ENCODE peak calls at places on chromosomes 13 and 19, in four cellular contexts. One of them, this sample, is unnamed.

GRCh38 chr19:30173593-30174356 is 198.4 kb upstream of the ZNF536 start:
- DNase-seq in Peyer's patch: no peak
- DNase-seq in A673: no peak
- DNase-seq in neural crest cell: no peak
- DNase-seq in this sample: no peak

GRCh38 chr13:51134763-51135365 is 23.8 kb upstream of the C13orf42 start:
- DNase-seq in Peyer's patch: no peak
- DNase-seq in A673: no peak
- DNase-seq in neural crest cell: no peak
- DNase-seq in this sample: no peak

GRCh38 chr13:19586904-19587634 is 25.7 kb upstream of the TPTE2 start:
- DNase-seq in neural crest cell: no peak
- DNase-seq in Peyer's patch: peak
- DNase-seq in A673: peak
- DNase-seq in this sample: peak

GRCh38 chr13:66556306-66556705 is 673.8 kb downstream of the PCDH9 start:
- DNase-seq in Peyer's patch: no peak
- DNase-seq in neural crest cell: no peak
- DNase-seq in A673: no peak
- DNase-seq in this sample: peak

GRCh38 chr19:49680473-49681351 is 3.6 kb downstream of the PRMT1 start:
- DNase-seq in neural crest cell: peak
- DNase-seq in Peyer's patch: peak
- DNase-seq in A673: peak
- DNase-seq in this sample: peak

GRCh38 chr13:112907286-112907685 is 61.7 kb upstream of the MCF2L start:
- DNase-seq in neural crest cell: no peak
- DNase-seq in A673: no peak
- DNase-seq in Peyer's patch: no peak
- DNase-seq in this sample: no peak

GRCh38 chr19:49042177-49042576 is 1.5 kb upstream of the CGB5 start:
- DNase-seq in Peyer's patch: no peak
- DNase-seq in neural crest cell: no peak
- DNase-seq in A673: no peak
- DNase-seq in this sample: peak

GRCh38 chr19:57583521-57584416 is at the start of gene ZIK1:
- DNase-seq in A673: peak
- DNase-seq in neural crest cell: peak
- DNase-seq in Peyer's patch: peak
- DNase-seq in this sample: peak

GRCh38 chr19:39167461-39168257 is 29.1 kb upstream of the NCCRP1 start:
- DNase-seq in neural crest cell: no peak
- DNase-seq in A673: no peak
- DNase-seq in Peyer's patch: no peak
- DNase-seq in this sample: no peak

GRCh38 chr13:94318418-94318817 is 161.1 kb downstream of the DCT start:
- DNase-seq in neural crest cell: no peak
- DNase-seq in Peyer's patch: no peak
- DNase-seq in A673: no peak
- DNase-seq in this sample: peak

GRCh38 chr13:59715591-59715990 is 448.1 kb downstream of the DIAPH3 start:
- DNase-seq in Peyer's patch: no peak
- DNase-seq in A673: no peak
- DNase-seq in neural crest cell: no peak
- DNase-seq in this sample: no peak

GRCh38 chr19:49856574-49857021 is 5.6 kb downstream of the PTOV1 start:
- DNase-seq in Peyer's patch: no peak
- DNase-seq in neural crest cell: no peak
- DNase-seq in A673: no peak
- DNase-seq in this sample: no peak

GRCh38 chr13:90867336-90867683 is 480.2 kb upstream of the MIR17HG start:
- DNase-seq in A673: peak
- DNase-seq in neural crest cell: peak
- DNase-seq in Peyer's patch: peak
- DNase-seq in this sample: peak

GRCh38 chr19:38441660-38442348 is 8.3 kb downstream of the RYR1 start:
- DNase-seq in A673: no peak
- DNase-seq in neural crest cell: no peak
- DNase-seq in Peyer's patch: no peak
- DNase-seq in this sample: no peak

GRCh38 chr13:102401305-102401704 is 543 bp downstream of the FGF14 start:
- DNase-seq in Peyer's patch: no peak
- DNase-seq in A673: no peak
- DNase-seq in neural crest cell: no peak
- DNase-seq in this sample: peak

GRCh38 chr19:54473071-54473941 is at the start of gene CDC42EP5:
- DNase-seq in A673: peak
- DNase-seq in Peyer's patch: peak
- DNase-seq in neural crest cell: peak
- DNase-seq in this sample: peak

GRCh38 chr19:1064661-1065605 is 2.0 kb upstream of the ARHGAP45 start:
- DNase-seq in Peyer's patch: peak
- DNase-seq in A673: peak
- DNase-seq in neural crest cell: peak
- DNase-seq in this sample: peak

GRCh38 chr13:111361873-111362648 is 41.6 kb downstream of the TEX29 start:
- DNase-seq in Peyer's patch: no peak
- DNase-seq in neural crest cell: no peak
- DNase-seq in A673: no peak
- DNase-seq in this sample: no peak

GRCh38 chr13:41137951-41138350 is 5.3 kb upstream of the KBTBD6 start:
- DNase-seq in A673: no peak
- DNase-seq in neural crest cell: no peak
- DNase-seq in Peyer's patch: no peak
- DNase-seq in this sample: peak

GRCh38 chr13:61170791-61171330 is 244.8 kb downstream of the PCDH20 start:
- DNase-seq in Peyer's patch: no peak
- DNase-seq in neural crest cell: no peak
- DNase-seq in A673: peak
- DNase-seq in this sample: no peak

GRCh38 chr13:112616586-112617381 is 28.8 kb upstream of the TUBGCP3 start:
- DNase-seq in neural crest cell: peak
- DNase-seq in A673: peak
- DNase-seq in Peyer's patch: no peak
- DNase-seq in this sample: peak

GRCh38 chr19:17021793-17022590 is 4.6 kb downstream of the CPAMD8 start:
- DNase-seq in A673: no peak
- DNase-seq in neural crest cell: no peak
- DNase-seq in Peyer's patch: no peak
- DNase-seq in this sample: peak

GRCh38 chr19:46201413-46202310 is 27.9 kb upstream of the IGFL1 start:
- DNase-seq in A673: no peak
- DNase-seq in neural crest cell: no peak
- DNase-seq in Peyer's patch: no peak
- DNase-seq in this sample: no peak

GRCh38 chr13:38804536-38804935 is 117.7 kb downstream of the FREM2 start:
- DNase-seq in neural crest cell: no peak
- DNase-seq in A673: peak
- DNase-seq in Peyer's patch: no peak
- DNase-seq in this sample: peak

GRCh38 chr19:9836021-9836420 is 903 bp downstream of the PIN1 start:
- DNase-seq in neural crest cell: no peak
- DNase-seq in Peyer's patch: no peak
- DNase-seq in A673: peak
- DNase-seq in this sample: peak

GRCh38 chr13:54593504-54593903 is 1564.9 kb downstream of the OLFM4 start:
- DNase-seq in Peyer's patch: no peak
- DNase-seq in neural crest cell: no peak
- DNase-seq in A673: no peak
- DNase-seq in this sample: no peak

GRCh38 chr13:61727714-61728275 is 312.1 kb upstream of the PCDH20 start:
- DNase-seq in Peyer's patch: no peak
- DNase-seq in A673: peak
- DNase-seq in neural crest cell: no peak
- DNase-seq in this sample: peak

GRCh38 chr19:18645035-18645511 is 8.2 kb downstream of the KLHL26 start:
- DNase-seq in neural crest cell: no peak
- DNase-seq in Peyer's patch: no peak
- DNase-seq in A673: no peak
- DNase-seq in this sample: no peak

GRCh38 chr19:38661166-38661565 is 13.7 kb downstream of the ACTN4 start:
- DNase-seq in Peyer's patch: no peak
- DNase-seq in neural crest cell: no peak
- DNase-seq in A673: no peak
- DNase-seq in this sample: peak

GRCh38 chr19:7224205-7224833 is 69.9 kb downstream of the INSR start:
- DNase-seq in A673: no peak
- DNase-seq in Peyer's patch: peak
- DNase-seq in neural crest cell: no peak
- DNase-seq in this sample: peak

GRCh38 chr19:31276831-31277230 is 72.4 kb downstream of the TSHZ3 start:
- DNase-seq in Peyer's patch: no peak
- DNase-seq in A673: no peak
- DNase-seq in neural crest cell: no peak
- DNase-seq in this sample: no peak

GRCh38 chr13:35599385-35599784 is 122.9 kb upstream of the MAB21L1 start:
- DNase-seq in Peyer's patch: no peak
- DNase-seq in neural crest cell: no peak
- DNase-seq in A673: no peak
- DNase-seq in this sample: no peak

GRCh38 chr13:19153782-19154450 is 27.7 kb downstream of the TUBA3C start:
- DNase-seq in Peyer's patch: no peak
- DNase-seq in neural crest cell: no peak
- DNase-seq in A673: peak
- DNase-seq in this sample: no peak

GRCh38 chr13:37175996-37176395 is 70.5 kb upstream of the CSNK1A1L start:
- DNase-seq in neural crest cell: no peak
- DNase-seq in Peyer's patch: no peak
- DNase-seq in A673: peak
- DNase-seq in this sample: peak

GRCh38 chr13:46339035-46339666 is 47.9 kb downstream of the RUBCNL start:
- DNase-seq in neural crest cell: no peak
- DNase-seq in Peyer's patch: peak
- DNase-seq in A673: no peak
- DNase-seq in this sample: peak

GRCh38 chr19:5608271-5608666 is 14.3 kb downstream of the SAFB2 start:
- DNase-seq in neural crest cell: no peak
- DNase-seq in Peyer's patch: no peak
- DNase-seq in A673: no peak
- DNase-seq in this sample: no peak

GRCh38 chr19:23991170-23991569 is 76.5 kb downstream of the ZNF726 start:
- DNase-seq in Peyer's patch: no peak
- DNase-seq in neural crest cell: no peak
- DNase-seq in A673: no peak
- DNase-seq in this sample: no peak

GRCh38 chr19:17286263-17286662 is 4.6 kb downstream of the ANKLE1 start:
- DNase-seq in A673: no peak
- DNase-seq in neural crest cell: no peak
- DNase-seq in Peyer's patch: no peak
- DNase-seq in this sample: no peak

GRCh38 chr13:42977219-42977659 is 14.8 kb downstream of the EPSTI1 start:
- DNase-seq in Peyer's patch: no peak
- DNase-seq in neural crest cell: no peak
- DNase-seq in A673: no peak
- DNase-seq in this sample: no peak

DNA sequence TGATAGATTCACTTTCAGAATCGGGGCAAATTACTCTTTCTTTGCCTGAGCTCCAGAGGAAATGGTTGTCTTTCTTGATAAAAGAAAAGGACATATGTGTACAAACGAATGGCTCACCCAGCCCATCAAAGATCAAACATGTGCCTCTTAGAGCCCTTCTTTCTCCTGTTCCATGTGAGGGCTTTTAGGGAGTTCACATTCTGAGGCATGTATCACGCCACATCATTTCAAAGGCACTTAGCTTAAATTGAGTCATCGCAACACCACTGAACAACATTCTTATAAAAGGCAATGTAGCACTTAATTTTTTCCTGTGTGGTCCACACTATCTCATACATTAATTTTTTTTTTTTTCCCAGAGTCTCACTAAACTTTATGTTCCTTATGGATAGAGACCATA is 521.0 kb downstream of the SUCLA2 start:
- DNase-seq in neural crest cell: no peak
- DNase-seq in A673: no peak
- DNase-seq in Peyer's patch: no peak
- DNase-seq in this sample: peak
- TF ChIP-seq CTCF in neural crest cell: no peak
- TF ChIP-seq CTCF in A673: no peak
- TF ChIP-seq CTCF in Peyer's patch: no peak
- TF ChIP-seq CTCF in this sample: no peak

GRCh38 chr13:53200498-53201453 is 172.2 kb downstream of the OLFM4 start:
- DNase-seq in A673: peak
- DNase-seq in neural crest cell: peak
- DNase-seq in Peyer's patch: peak
- DNase-seq in this sample: peak
- TF ChIP-seq CTCF in A673: peak
- TF ChIP-seq CTCF in neural crest cell: peak
- TF ChIP-seq CTCF in Peyer's patch: peak
- TF ChIP-seq CTCF in this sample: peak

GRCh38 chr13:98556417-98556816 is 20.5 kb downstream of the STK24 start:
- DNase-seq in A673: no peak
- DNase-seq in neural crest cell: no peak
- DNase-seq in Peyer's patch: no peak
- DNase-seq in this sample: no peak

GRCh38 chr13:98557934-98558630 is 18.8 kb downstream of the STK24 start:
- DNase-seq in neural crest cell: no peak
- DNase-seq in A673: peak
- DNase-seq in Peyer's patch: no peak
- DNase-seq in this sample: peak

GRCh38 chr13:98563071-98563470 is 13.8 kb downstream of the STK24 start:
- DNase-seq in A673: no peak
- DNase-seq in Peyer's patch: peak
- DNase-seq in neural crest cell: no peak
- DNase-seq in this sample: no peak

GRCh38 chr13:98556968-98557591 is 19.8 kb downstream of the STK24 start:
- DNase-seq in A673: no peak
- DNase-seq in Peyer's patch: peak
- DNase-seq in neural crest cell: no peak
- DNase-seq in this sample: no peak
- TF ChIP-seq CTCF in A673: no peak
- TF ChIP-seq CTCF in Peyer's patch: peak
- TF ChIP-seq CTCF in neural crest cell: no peak
- TF ChIP-seq CTCF in this sample: no peak

DNA sequence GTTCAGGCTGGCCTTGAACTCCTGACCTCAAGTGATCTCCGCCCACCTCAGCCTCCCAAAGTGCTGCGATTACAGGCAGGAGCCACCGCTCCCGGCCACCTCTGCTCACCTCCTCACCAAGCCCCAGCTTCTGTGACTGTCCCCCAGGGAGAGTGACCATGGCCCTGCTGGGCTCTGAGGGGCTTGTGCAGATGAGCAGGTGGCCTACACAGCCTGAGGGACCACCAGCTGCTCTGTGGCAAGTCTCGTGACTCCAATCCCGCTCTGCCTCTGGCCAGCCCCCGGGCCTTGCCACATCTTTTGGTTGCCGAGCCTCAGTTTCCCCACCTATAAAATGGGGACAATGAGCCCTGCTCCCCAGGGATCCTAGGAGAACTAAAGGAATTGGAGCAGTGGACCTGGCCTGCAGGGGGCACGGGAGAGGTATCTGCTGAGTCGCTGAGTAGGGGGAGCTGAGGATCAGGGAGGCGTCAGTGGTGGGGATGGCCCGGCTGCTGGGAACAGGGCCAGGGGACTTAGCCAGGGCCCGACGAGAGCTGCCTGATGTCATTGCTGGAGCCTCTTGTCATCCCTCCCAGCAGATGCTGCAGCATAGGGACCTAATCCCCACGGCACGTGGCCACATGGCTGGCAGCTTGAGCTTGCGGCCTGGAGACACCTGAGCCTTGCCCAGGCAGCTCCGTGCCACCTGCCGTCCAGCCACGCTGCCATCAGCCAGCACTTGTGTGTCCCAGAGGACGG is 74.7 kb downstream of the GADD45B start:
- DNase-seq in Peyer's patch: no peak
- DNase-seq in neural crest cell: no peak
- DNase-seq in A673: no peak
- DNase-seq in this sample: no peak
- TF ChIP-seq CTCF in Peyer's patch: no peak
- TF ChIP-seq CTCF in neural crest cell: no peak
- TF ChIP-seq CTCF in A673: no peak
- TF ChIP-seq CTCF in this sample: no peak